ENCODE peak calls at places on chromosomes 3 and 15, in four cellular contexts. J is left cardiac atrium, O is brain pericyte, S is progenitor cell of endocrine pancreas. X is an unnamed sample.

GRCh38 chr3:148727242-148727641 is 29.5 kb downstream of the AGTR1 start:
- DNase-seq in O (no peak), S (no peak), J (no peak), X (no peak)

GRCh38 chr3:27127195-27127594 is 242.0 kb downstream of the NEK10 start:
- DNase-seq in S (no peak), J (no peak), O (no peak), X (no peak)

GRCh38 chr3:13277130-13277783 is 142.9 kb downstream of the NUP210 start:
- DNase-seq in O (no peak), J (no peak), S (no peak), X (no peak)

GRCh38 chr15:57015897-57016296 is 97.5 kb downstream of the TCF12 start:
- DNase-seq in S (no peak), O (no peak), J (no peak), X (no peak)

GRCh38 chr15:90427185-90427584 is 39.1 kb downstream of the IQGAP1 start:
- DNase-seq in S (no peak), O (no peak), J (no peak), X (no peak)

GRCh38 chr15:41880156-41880877 is 13.5 kb downstream of the SPTBN5 start:
- DNase-seq in J (no peak), S (no peak), O (no peak), X (no peak)

GRCh38 chr3:149581681-149582349 is 76.0 kb downstream of the WWTR1 start:
- DNase-seq in O (peak; percentile 85), J (peak; percentile 43), S (no peak), X (no peak)

GRCh38 chr3:98984024-98984423 is 82.5 kb upstream of the DCBLD2 start:
- DNase-seq in J (no peak), S (no peak), O (no peak), X (no peak)

GRCh38 chr3:10779293-10779805 is 36.7 kb upstream of the SLC6A11 start:
- DNase-seq in O (no peak), J (no peak), S (no peak), X (peak; percentile 55)

GRCh38 chr3:43606274-43606673 is 15.5 kb downstream of the ANO10 start:
- DNase-seq in O (no peak), S (no peak), J (no peak), X (no peak)

GRCh38 chr3:15206662-15207576 is 873 bp downstream of the CAPN7 start:
- DNase-seq in O (no peak), S (no peak), J (no peak), X (peak; percentile 80)

GRCh38 chr15:75646944-75647364 is 758 bp upstream of the SNX33 start:
- DNase-seq in O (no peak), S (no peak), J (no peak), X (no peak)

GRCh38 chr3:106542101-106542769 is 673.4 kb upstream of the CBLB start:
- DNase-seq in O (no peak), J (no peak), S (no peak), X (no peak)

GRCh38 chr15:77654975-77655374 is 22.3 kb upstream of the LINGO1 start:
- DNase-seq in O (no peak), S (no peak), J (no peak), X (no peak)

GRCh38 chr3:98482717-98483482 is 14.6 kb upstream of the OR5K2 start:
- DNase-seq in S (no peak), J (no peak), O (no peak), X (no peak)